ENCODE peak calls at places on chromosomes 16 and 17, in six cellular contexts. U, I, Q, O, P and G are unnamed samples.

GRCh38 chr17:61330174-61331150 is 69.2 kb upstream of the TBX2 start:
- DNase-seq in U (no peak), I (no peak), Q (no peak), O (no peak), P (no peak), G (no peak)

GRCh38 chr17:52297230-52298010 is 138.9 kb upstream of the CA10 start:
- DNase-seq in U (no peak), I (no peak), Q (no peak), O (no peak), P (peak; percentile 5), G (no peak)

GRCh38 chr17:28968914-28969295 is 17.6 kb upstream of the PHF12 start:
- DNase-seq in U (no peak), I (no peak), Q (no peak), O (no peak), P (peak; percentile 32), G (no peak)

GRCh38 chr16:18068477-18068876 is 268.1 kb downstream of the NPIPA8 start:
- DNase-seq in U (no peak), I (no peak), Q (no peak), O (no peak), P (no peak), G (no peak)

GRCh38 chr17:3750926-3751325 is 27.2 kb downstream of the HASPIN start:
- DNase-seq in U (no peak), I (no peak), Q (no peak), O (no peak), P (no peak), G (no peak)

GRCh38 chr17:58084317-58084981 is 1.2 kb downstream of the DYNLL2 start:
- DNase-seq in U (no peak), I (peak; percentile 49), Q (peak; percentile 19), O (peak; percentile 35), P (peak; percentile 75), G (peak; percentile 29)

GRCh38 chr17:4043862-4044261 is 79.6 kb upstream of the ATP2A3 start:
- DNase-seq in U (no peak), I (no peak), Q (peak; percentile 39), O (no peak), P (no peak), G (no peak)

GRCh38 chr16:1163567-1164055 is 10.7 kb downstream of the CACNA1H start:
- DNase-seq in U (no peak), I (no peak), Q (no peak), O (no peak), P (no peak), G (no peak)

GRCh38 chr17:1899403-1900000 is 69.7 kb downstream of the RPA1 start:
- DNase-seq in U (no peak), I (no peak), Q (no peak), O (no peak), P (no peak), G (no peak)

GRCh38 chr17:73311428-73311780 is 397 bp downstream of the CDC42EP4 start:
- DNase-seq in U (no peak), I (peak; percentile 52), Q (no peak), O (no peak), P (no peak), G (no peak)

GRCh38 chr17:47804461-47804860 is 17.1 kb downstream of the OSBPL7 start:
- DNase-seq in U (no peak), I (no peak), Q (no peak), O (no peak), P (no peak), G (no peak)

GRCh38 chr17:72125742-72126141 is 4.9 kb downstream of the SOX9 start:
- DNase-seq in U (no peak), I (no peak), Q (no peak), O (no peak), P (peak; percentile 32), G (no peak)

GRCh38 chr16:10597184-10597583 is 16.8 kb upstream of the EMP2 start:
- DNase-seq in U (no peak), I (no peak), Q (no peak), O (no peak), P (no peak), G (no peak)

GRCh38 chr16:68229431-68230175 is 6.3 kb downstream of the ESRP2 start:
- DNase-seq in U (no peak), I (peak; percentile 61), Q (no peak), O (peak; percentile 35), P (peak; percentile 64), G (no peak)

GRCh38 chr17:66580178-66580577 is 254.7 kb upstream of the CACNG5 start:
- DNase-seq in U (no peak), I (no peak), Q (no peak), O (no peak), P (peak; percentile 40), G (no peak)

GRCh38 chr16:64307431-64307830 is 814.4 kb downstream of the CDH11 start:
- DNase-seq in U (no peak), I (no peak), Q (no peak), O (no peak), P (no peak), G (no peak)

GRCh38 chr16:5386989-5387388 is 289.4 kb upstream of the EEF2KMT start:
- DNase-seq in U (no peak), I (no peak), Q (no peak), O (no peak), P (no peak), G (no peak)

GRCh38 chr17:33273271-33273670 is 19.8 kb downstream of the ASIC2 start:
- DNase-seq in U (no peak), I (no peak), Q (no peak), O (no peak), P (no peak), G (no peak)

GRCh38 chr17:60249517-60249826 is 99.7 kb downstream of the CA4 start:
- DNase-seq in U (no peak), I (no peak), Q (no peak), O (no peak), P (no peak), G (no peak)

GRCh38 chr16:88430524-88431446 is 22.3 kb upstream of the ZFPM1 start:
- DNase-seq in U (no peak), I (peak; percentile 52), Q (no peak), O (peak; percentile 91), P (no peak), G (peak; percentile 85)

GRCh38 chr17:47708864-47709541 is 15.0 kb downstream of the TBKBP1 start:
- DNase-seq in U (no peak), I (no peak), Q (no peak), O (no peak), P (no peak), G (no peak)

GRCh38 chr16:84789431-84789830 is 30.4 kb upstream of the CRISPLD2 start:
- DNase-seq in U (no peak), I (no peak), Q (no peak), O (no peak), P (no peak), G (no peak)

GRCh38 chr16:84786605-84787302 is 33.0 kb upstream of the CRISPLD2 start:
- DNase-seq in U (no peak), I (no peak), Q (no peak), O (no peak), P (no peak), G (no peak)

GRCh38 chr16:84788968-84789371 is 30.8 kb upstream of the CRISPLD2 start:
- DNase-seq in U (no peak), I (no peak), Q (no peak), O (no peak), P (no peak), G (no peak)

GRCh38 chr16:84782841-84783240 is 36.9 kb upstream of the CRISPLD2 start:
- DNase-seq in U (no peak), I (no peak), Q (no peak), O (no peak), P (no peak), G (no peak)

GRCh38 chr16:84785843-84786538 is 33.8 kb upstream of the CRISPLD2 start:
- DNase-seq in U (no peak), I (no peak), Q (no peak), O (no peak), P (peak; percentile 34), G (no peak)
- TF ChIP-seq TAF1 in U (no peak), I (no peak), Q (no peak), O (no peak), P (no peak), G (no peak)

DNA sequence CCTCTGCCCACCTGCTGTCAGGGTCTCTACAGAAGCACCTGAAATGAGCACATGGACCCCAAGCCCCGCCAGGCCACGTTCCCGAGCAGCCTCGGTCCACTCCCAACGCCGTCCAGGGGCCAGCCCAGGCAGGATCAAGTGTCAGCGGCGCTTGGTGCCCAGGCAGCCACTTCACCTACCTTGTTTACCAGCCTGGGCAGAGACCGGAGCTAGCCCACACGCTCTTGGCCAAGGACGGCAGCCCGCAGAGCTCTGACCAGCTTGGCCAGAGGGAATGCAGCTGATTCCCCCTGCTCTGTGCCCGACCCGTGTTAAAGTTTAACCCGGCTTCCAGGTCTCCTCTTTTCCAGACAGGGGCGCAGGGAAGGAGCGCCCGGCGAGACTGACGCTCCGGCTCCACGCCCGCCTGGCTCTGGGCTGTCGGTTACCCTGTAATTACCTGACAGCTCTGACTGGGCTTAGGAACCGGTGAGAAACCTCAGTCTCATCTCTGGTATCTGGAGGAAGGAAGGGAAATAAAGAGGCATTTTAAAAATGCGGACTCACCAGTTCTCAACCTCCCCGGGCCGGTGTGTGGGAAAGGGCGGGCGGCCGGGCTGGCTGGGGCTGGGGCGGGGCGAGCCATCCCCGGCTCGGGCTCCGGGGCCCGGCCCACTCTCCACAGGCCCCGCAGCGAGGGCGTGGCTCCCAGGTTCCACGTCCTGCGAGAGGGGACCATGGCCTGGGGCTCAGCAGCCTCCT is 4.6 kb downstream of the KIFC3 start:
- DNase-seq in U (no peak), I (no peak), Q (no peak), O (no peak), P (peak; percentile 91), G (no peak)
- TF ChIP-seq POLR2A in U (no peak), I (no peak), Q (no peak), O (no peak), P (peak; percentile 57), G (no peak)

DNA sequence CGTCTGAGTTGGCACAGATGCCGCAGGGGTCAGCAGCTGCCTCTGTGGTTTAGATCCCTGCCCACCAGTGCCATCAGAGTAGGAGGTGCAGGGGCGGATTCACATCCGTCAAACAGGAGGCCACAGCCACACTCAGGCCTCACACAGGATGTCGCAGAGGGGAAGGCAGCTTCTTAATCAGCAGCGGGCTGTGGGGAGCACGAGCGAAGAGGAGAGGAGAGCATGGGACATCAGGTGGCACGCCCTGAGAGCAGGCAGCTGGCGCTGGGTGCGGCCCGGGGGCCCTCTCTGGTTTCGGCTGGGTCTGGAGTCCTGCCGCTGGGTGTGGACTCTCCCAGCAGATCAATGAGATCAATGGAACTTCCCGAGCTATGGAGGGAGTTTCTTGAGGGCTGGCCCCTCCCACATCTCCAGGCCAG is 9.6 kb downstream of the LLGL2 start:
- DNase-seq in U (no peak), I (no peak), Q (peak; percentile 26), O (no peak), P (no peak), G (no peak)
- TF ChIP-seq POLR2AphosphoS5 in U (no peak), I (no peak), Q (no peak), O (no peak), P (no peak), G (no peak)

GRCh38 chr16:48115299-48115698 is 40.5 kb downstream of the ABCC12 start:
- DNase-seq in U (no peak), I (no peak), Q (no peak), O (no peak), P (no peak), G (no peak)

GRCh38 chr16:48113471-48113870 is 42.3 kb downstream of the ABCC12 start:
- DNase-seq in U (no peak), I (no peak), Q (no peak), O (no peak), P (peak; percentile 12), G (no peak)

GRCh38 chr16:48110982-48111381 is 44.8 kb downstream of the ABCC12 start:
- DNase-seq in U (no peak), I (no peak), Q (no peak), O (no peak), P (no peak), G (no peak)

GRCh38 chr16:48114410-48114809 is 41.4 kb downstream of the ABCC12 start:
- DNase-seq in U (no peak), I (no peak), Q (no peak), O (no peak), P (no peak), G (no peak)

GRCh38 chr16:48112603-48113400 is 43.0 kb downstream of the ABCC12 start:
- DNase-seq in U (no peak), I (no peak), Q (no peak), O (no peak), P (no peak), G (no peak)
- TF ChIP-seq TAF1 in U (no peak), I (no peak), Q (no peak), O (no peak), P (no peak), G (no peak)